ENCODE peak calls at places on chromosomes 6 and 20, in six cellular contexts. One of them, this sample, is unnamed.

GRCh38 chr6:121516331-121516730 is 80.9 kb downstream of the GJA1 start:
- DNase-seq in ovary: no peak
- DNase-seq in body of pancreas: no peak
- DNase-seq in transverse colon: no peak
- DNase-seq in IMR-90: peak
- DNase-seq in right lobe of liver: no peak
- DNase-seq in this sample: no peak

GRCh38 chr6:53066059-53066406 is 829 bp downstream of the FBXO9 start:
- DNase-seq in ovary: peak
- DNase-seq in body of pancreas: peak
- DNase-seq in transverse colon: peak
- DNase-seq in IMR-90: peak
- DNase-seq in right lobe of liver: peak
- DNase-seq in this sample: no peak

GRCh38 chr6:89411269-89412070 is 603 bp downstream of the RRAGD start:
- DNase-seq in ovary: peak
- DNase-seq in body of pancreas: peak
- DNase-seq in transverse colon: peak
- DNase-seq in IMR-90: no peak
- DNase-seq in right lobe of liver: peak
- DNase-seq in this sample: no peak

GRCh38 chr6:16374796-16375195 is 136.4 kb downstream of the GMPR start:
- DNase-seq in ovary: no peak
- DNase-seq in body of pancreas: no peak
- DNase-seq in transverse colon: no peak
- DNase-seq in IMR-90: no peak
- DNase-seq in right lobe of liver: no peak
- DNase-seq in this sample: no peak

GRCh38 chr6:127879685-127880084 is 21.2 kb downstream of the THEMIS start:
- DNase-seq in ovary: no peak
- DNase-seq in body of pancreas: no peak
- DNase-seq in transverse colon: no peak
- DNase-seq in IMR-90: peak
- DNase-seq in right lobe of liver: no peak
- DNase-seq in this sample: no peak

GRCh38 chr6:118012944-118013343 is 105.9 kb downstream of the SLC35F1 start:
- DNase-seq in ovary: no peak
- DNase-seq in body of pancreas: peak
- DNase-seq in transverse colon: no peak
- DNase-seq in IMR-90: no peak
- DNase-seq in right lobe of liver: no peak
- DNase-seq in this sample: no peak

GRCh38 chr20:45752747-45753146 is 30.6 kb downstream of the SPINT4 start:
- DNase-seq in ovary: no peak
- DNase-seq in body of pancreas: no peak
- DNase-seq in transverse colon: no peak
- DNase-seq in IMR-90: peak
- DNase-seq in right lobe of liver: no peak
- DNase-seq in this sample: no peak

GRCh38 chr6:117188627-117189201 is 76.6 kb upstream of the VGLL2 start:
- DNase-seq in ovary: no peak
- DNase-seq in body of pancreas: no peak
- DNase-seq in transverse colon: no peak
- DNase-seq in IMR-90: no peak
- DNase-seq in right lobe of liver: no peak
- DNase-seq in this sample: no peak

GRCh38 chr6:683742-684440 is 9.0 kb downstream of the EXOC2 start:
- DNase-seq in ovary: no peak
- DNase-seq in body of pancreas: no peak
- DNase-seq in transverse colon: peak
- DNase-seq in IMR-90: peak
- DNase-seq in right lobe of liver: no peak
- DNase-seq in this sample: no peak

GRCh38 chr20:23085415-23086055 is 589 bp downstream of the CD93 start:
- DNase-seq in ovary: no peak
- DNase-seq in body of pancreas: no peak
- DNase-seq in transverse colon: no peak
- DNase-seq in IMR-90: no peak
- DNase-seq in right lobe of liver: no peak
- DNase-seq in this sample: no peak

DNA sequence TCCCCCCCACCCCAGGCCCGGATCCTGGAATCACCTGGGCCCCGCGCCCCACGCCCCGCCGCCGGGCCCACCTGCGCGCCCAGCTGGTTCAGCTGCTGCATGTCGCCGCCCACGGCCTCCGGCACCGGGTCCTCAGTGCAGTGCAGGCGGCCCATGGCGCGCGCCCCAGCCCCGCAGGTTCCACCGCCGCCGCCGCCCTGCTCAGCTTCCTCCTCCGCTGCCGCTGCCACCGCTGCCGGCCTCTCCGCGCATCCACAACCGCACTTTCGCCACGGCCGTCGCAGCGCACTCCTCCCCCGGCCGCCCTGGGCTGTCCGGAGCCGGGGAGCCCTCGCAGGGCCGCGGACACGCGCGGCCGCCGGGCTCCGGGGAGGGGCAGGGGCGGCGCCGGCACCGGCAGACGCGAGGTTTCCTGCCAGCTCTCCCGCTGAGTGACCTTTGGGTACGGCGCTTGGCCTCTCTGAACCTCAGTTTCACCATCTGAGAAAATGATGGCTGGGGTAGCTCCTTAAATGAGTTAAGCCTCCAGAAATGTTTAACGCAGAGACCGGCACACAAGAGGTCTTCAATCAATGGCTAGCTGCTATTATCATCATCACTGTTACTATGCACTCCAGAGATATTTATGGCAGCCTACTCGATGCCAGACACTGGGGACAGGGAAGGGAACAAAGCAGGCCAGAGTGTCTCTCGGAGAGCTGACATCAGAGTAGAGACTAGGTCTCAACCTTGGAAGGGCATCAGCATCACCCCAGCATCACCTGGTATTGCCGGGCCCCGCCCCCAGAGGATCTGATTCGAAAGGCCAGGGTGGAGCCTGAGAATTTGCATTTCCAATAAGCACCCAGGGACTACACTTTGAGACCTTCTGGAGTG is at the start of gene COMMD7:
- DNase-seq in ovary: peak
- DNase-seq in body of pancreas: peak
- DNase-seq in transverse colon: peak
- DNase-seq in IMR-90: peak
- DNase-seq in right lobe of liver: peak
- DNase-seq in this sample: no peak
- TF ChIP-seq POLR2A in ovary: no peak
- TF ChIP-seq POLR2A in body of pancreas: peak
- TF ChIP-seq POLR2A in transverse colon: no peak
- TF ChIP-seq POLR2A in IMR-90: peak
- TF ChIP-seq POLR2A in right lobe of liver: peak
- TF ChIP-seq POLR2A in this sample: no peak

GRCh38 chr6:79927758-79928157 is 19.6 kb downstream of the ELOVL4 start:
- DNase-seq in ovary: no peak
- DNase-seq in body of pancreas: no peak
- DNase-seq in transverse colon: no peak
- DNase-seq in IMR-90: no peak
- DNase-seq in right lobe of liver: no peak
- DNase-seq in this sample: no peak

DNA sequence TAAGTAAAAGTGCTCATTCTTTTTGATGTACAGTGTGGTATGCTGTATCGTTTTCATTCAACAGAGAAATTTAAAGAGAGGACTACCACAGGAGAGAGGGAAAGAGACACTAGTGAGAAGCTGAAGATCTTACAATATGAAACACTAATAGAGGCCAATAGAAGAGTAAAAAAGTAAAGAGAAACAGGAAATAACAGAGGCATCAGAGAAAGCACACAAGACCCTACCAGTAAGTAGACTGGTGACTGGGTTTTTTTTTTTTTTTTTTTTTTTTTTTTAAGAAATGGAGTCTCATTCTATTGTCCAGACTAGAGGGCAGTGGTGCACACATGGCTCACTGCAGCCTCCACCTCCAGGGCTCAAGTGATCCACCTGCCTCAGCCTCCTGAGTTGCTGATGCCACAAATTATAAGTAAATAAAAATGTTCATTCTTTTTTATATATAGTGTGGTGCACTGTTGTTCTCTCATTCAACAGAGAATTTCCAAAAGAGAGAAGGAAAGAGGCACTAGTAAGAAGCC is 18.8 kb downstream of the ELOVL4 start:
- DNase-seq in ovary: no peak
- DNase-seq in body of pancreas: no peak
- DNase-seq in transverse colon: no peak
- DNase-seq in IMR-90: no peak
- DNase-seq in right lobe of liver: no peak
- DNase-seq in this sample: no peak
- TF ChIP-seq CTCF in ovary: no peak
- TF ChIP-seq CTCF in body of pancreas: no peak
- TF ChIP-seq CTCF in transverse colon: no peak
- TF ChIP-seq CTCF in IMR-90: no peak
- TF ChIP-seq CTCF in right lobe of liver: no peak
- TF ChIP-seq CTCF in this sample: no peak

DNA sequence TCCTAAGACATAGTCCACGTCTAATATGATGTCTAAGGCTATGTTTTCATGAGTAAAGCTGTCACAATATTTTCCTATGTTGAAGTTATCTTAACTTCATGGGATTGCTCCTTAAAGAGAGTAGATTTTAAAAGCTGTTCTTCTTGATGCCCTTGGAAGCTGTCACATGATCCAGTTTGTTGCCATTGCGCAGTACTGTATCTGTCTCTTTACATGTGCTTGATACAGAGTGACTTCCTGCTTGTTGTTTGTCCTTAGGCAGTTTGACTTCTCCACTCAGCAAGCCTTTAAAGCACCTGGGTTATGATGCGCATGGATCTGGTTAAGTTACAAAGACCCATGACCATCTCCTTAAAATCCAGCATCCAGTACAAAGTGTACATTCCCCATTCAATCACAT is 85.4 kb downstream of the CDYL start:
- DNase-seq in ovary: no peak
- DNase-seq in body of pancreas: no peak
- DNase-seq in transverse colon: no peak
- DNase-seq in IMR-90: no peak
- DNase-seq in right lobe of liver: no peak
- DNase-seq in this sample: no peak
- H3K27ac ChIP-seq in ovary: no peak
- H3K27ac ChIP-seq in body of pancreas: no peak
- H3K27ac ChIP-seq in transverse colon: no peak
- H3K27ac ChIP-seq in IMR-90: no peak
- H3K27ac ChIP-seq in right lobe of liver: no peak
- H3K27ac ChIP-seq in this sample: no peak

GRCh38 chr20:49916146-49917002 is 1.0 kb upstream of the SPATA2 start:
- DNase-seq in ovary: no peak
- DNase-seq in body of pancreas: peak
- DNase-seq in transverse colon: peak
- DNase-seq in IMR-90: peak
- DNase-seq in right lobe of liver: peak
- DNase-seq in this sample: no peak
- TF ChIP-seq POLR2A in ovary: no peak
- TF ChIP-seq POLR2A in body of pancreas: no peak
- TF ChIP-seq POLR2A in transverse colon: no peak
- TF ChIP-seq POLR2A in IMR-90: no peak
- TF ChIP-seq POLR2A in right lobe of liver: no peak
- TF ChIP-seq POLR2A in this sample: no peak

This sample was measured in tibial nerve.